ENCODE peak calls at places on chromosomes 7 and 10, in six cellular contexts. One of them, this sample, is unnamed.

GRCh38 chr7:54964136-54964535 is 54.7 kb upstream of the EGFR start:
- DNase-seq in spleen: no peak
- DNase-seq in GM12891: no peak
- DNase-seq in adrenal gland: no peak
- DNase-seq in ovary: no peak
- DNase-seq in upper lobe of left lung: no peak
- DNase-seq in this sample: no peak

GRCh38 chr7:151719031-151719894 is 157.7 kb downstream of the PRKAG2 start:
- DNase-seq in spleen: no peak
- DNase-seq in GM12891: no peak
- DNase-seq in adrenal gland: no peak
- DNase-seq in ovary: no peak
- DNase-seq in upper lobe of left lung: peak
- DNase-seq in this sample: no peak

GRCh38 chr10:131959841-131960240 is 21.9 kb downstream of the BNIP3 start:
- DNase-seq in spleen: peak
- DNase-seq in GM12891: no peak
- DNase-seq in adrenal gland: no peak
- DNase-seq in ovary: no peak
- DNase-seq in upper lobe of left lung: no peak
- DNase-seq in this sample: no peak

GRCh38 chr10:58513189-58514101 is 773 bp downstream of the BICC1 start:
- DNase-seq in spleen: peak
- DNase-seq in GM12891: no peak
- DNase-seq in adrenal gland: peak
- DNase-seq in ovary: peak
- DNase-seq in upper lobe of left lung: peak
- DNase-seq in this sample: peak

GRCh38 chr10:71899665-71900412 is 48.8 kb upstream of the PSAP start:
- DNase-seq in spleen: no peak
- DNase-seq in GM12891: no peak
- DNase-seq in adrenal gland: no peak
- DNase-seq in ovary: no peak
- DNase-seq in upper lobe of left lung: no peak
- DNase-seq in this sample: no peak

GRCh38 chr7:1569833-1570632 is at the start of gene PSMG3:
- DNase-seq in spleen: peak
- DNase-seq in GM12891: peak
- DNase-seq in adrenal gland: peak
- DNase-seq in ovary: peak
- DNase-seq in upper lobe of left lung: peak
- DNase-seq in this sample: peak

GRCh38 chr10:124532106-124532641 is 70.6 kb downstream of the LHPP start:
- DNase-seq in spleen: no peak
- DNase-seq in GM12891: no peak
- DNase-seq in adrenal gland: peak
- DNase-seq in ovary: no peak
- DNase-seq in upper lobe of left lung: no peak
- DNase-seq in this sample: no peak

GRCh38 chr10:33334170-33334838 is at the start of gene NRP1:
- DNase-seq in spleen: peak
- DNase-seq in GM12891: peak
- DNase-seq in adrenal gland: peak
- DNase-seq in ovary: peak
- DNase-seq in upper lobe of left lung: peak
- DNase-seq in this sample: peak

GRCh38 chr7:82677493-82677892 is 233.9 kb upstream of the CACNA2D1 start:
- DNase-seq in spleen: no peak
- DNase-seq in GM12891: no peak
- DNase-seq in adrenal gland: no peak
- DNase-seq in ovary: no peak
- DNase-seq in upper lobe of left lung: no peak
- DNase-seq in this sample: no peak

GRCh38 chr7:87312215-87312865 is 33.1 kb upstream of the CROT start:
- DNase-seq in spleen: no peak
- DNase-seq in GM12891: peak
- DNase-seq in adrenal gland: peak
- DNase-seq in ovary: peak
- DNase-seq in upper lobe of left lung: no peak
- DNase-seq in this sample: peak

GRCh38 chr7:157515342-157516041 is 178.7 kb downstream of the DNAJB6 start:
- DNase-seq in spleen: peak
- DNase-seq in GM12891: no peak
- DNase-seq in adrenal gland: no peak
- DNase-seq in ovary: no peak
- DNase-seq in upper lobe of left lung: peak
- DNase-seq in this sample: no peak

GRCh38 chr7:101739757-101740398 is 77.5 kb upstream of the CUX1 start:
- DNase-seq in spleen: no peak
- DNase-seq in GM12891: no peak
- DNase-seq in adrenal gland: no peak
- DNase-seq in ovary: no peak
- DNase-seq in upper lobe of left lung: no peak
- DNase-seq in this sample: no peak

GRCh38 chr10:14705548-14706234 is 69.0 kb downstream of the FAM107B start:
- DNase-seq in spleen: no peak
- DNase-seq in GM12891: no peak
- DNase-seq in adrenal gland: no peak
- DNase-seq in ovary: no peak
- DNase-seq in upper lobe of left lung: no peak
- DNase-seq in this sample: no peak

GRCh38 chr7:17626215-17626614 is 314.1 kb downstream of the SNX13 start:
- DNase-seq in spleen: no peak
- DNase-seq in GM12891: no peak
- DNase-seq in adrenal gland: no peak
- DNase-seq in ovary: no peak
- DNase-seq in upper lobe of left lung: no peak
- DNase-seq in this sample: no peak

GRCh38 chr10:62157601-62158000 is 111.0 kb downstream of the RTKN2 start:
- DNase-seq in spleen: no peak
- DNase-seq in GM12891: no peak
- DNase-seq in adrenal gland: no peak
- DNase-seq in ovary: no peak
- DNase-seq in upper lobe of left lung: no peak
- DNase-seq in this sample: no peak

GRCh38 chr10:95814011-95814727 is 58.2 kb downstream of the ENTPD1 start:
- DNase-seq in spleen: no peak
- DNase-seq in GM12891: no peak
- DNase-seq in adrenal gland: peak
- DNase-seq in ovary: no peak
- DNase-seq in upper lobe of left lung: no peak
- DNase-seq in this sample: no peak

GRCh38 chr7:2864999-2865670 is 21.0 kb upstream of the GNA12 start:
- DNase-seq in spleen: peak
- DNase-seq in GM12891: peak
- DNase-seq in adrenal gland: peak
- DNase-seq in ovary: peak
- DNase-seq in upper lobe of left lung: no peak
- DNase-seq in this sample: peak

DNA sequence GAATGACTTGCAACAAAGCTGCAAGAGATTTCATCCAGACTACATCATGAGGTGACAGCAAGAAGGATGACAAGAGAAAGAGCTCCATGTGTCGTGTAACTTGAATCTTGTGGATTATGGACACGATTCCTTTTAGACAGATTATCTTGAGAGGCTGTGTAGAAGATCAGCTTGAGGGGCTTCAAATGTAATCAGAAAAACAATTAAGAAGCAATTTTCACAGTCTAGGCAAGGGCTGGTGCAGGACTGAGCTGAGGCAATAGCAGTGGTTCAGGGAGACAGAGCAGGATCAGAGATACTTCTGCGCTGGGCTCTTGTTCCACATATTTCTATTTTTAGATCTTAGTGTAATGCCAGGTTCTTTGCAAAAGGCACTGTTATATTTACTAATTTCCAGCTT is 253.0 kb upstream of the COBL start:
- DNase-seq in spleen: no peak
- DNase-seq in GM12891: no peak
- DNase-seq in adrenal gland: no peak
- DNase-seq in ovary: no peak
- DNase-seq in upper lobe of left lung: no peak
- DNase-seq in this sample: no peak
- TF ChIP-seq POLR2A in spleen: no peak
- TF ChIP-seq POLR2A in GM12891: no peak
- TF ChIP-seq POLR2A in adrenal gland: no peak
- TF ChIP-seq POLR2A in ovary: no peak
- TF ChIP-seq POLR2A in upper lobe of left lung: no peak
- TF ChIP-seq POLR2A in this sample: no peak

GRCh38 chr10:97685395-97685958 is 1.6 kb downstream of the AVPI1 start:
- DNase-seq in spleen: no peak
- DNase-seq in GM12891: no peak
- DNase-seq in adrenal gland: peak
- DNase-seq in ovary: no peak
- DNase-seq in upper lobe of left lung: no peak
- DNase-seq in this sample: no peak
- TF ChIP-seq POLR2A in spleen: no peak
- TF ChIP-seq POLR2A in GM12891: no peak
- TF ChIP-seq POLR2A in adrenal gland: peak
- TF ChIP-seq POLR2A in ovary: no peak
- TF ChIP-seq POLR2A in upper lobe of left lung: no peak
- TF ChIP-seq POLR2A in this sample: peak

GRCh38 chr7:26291699-26292538 is at the start of gene SNX10:
- DNase-seq in spleen: peak
- DNase-seq in GM12891: peak
- DNase-seq in adrenal gland: peak
- DNase-seq in ovary: no peak
- DNase-seq in upper lobe of left lung: peak
- DNase-seq in this sample: peak
- TF ChIP-seq POLR2A in spleen: no peak
- TF ChIP-seq POLR2A in GM12891: no peak
- TF ChIP-seq POLR2A in adrenal gland: no peak
- TF ChIP-seq POLR2A in ovary: no peak
- TF ChIP-seq POLR2A in upper lobe of left lung: no peak
- TF ChIP-seq POLR2A in this sample: no peak

GRCh38 chr10:63416376-63416775 is 49.4 kb downstream of the JMJD1C start:
- DNase-seq in spleen: no peak
- DNase-seq in GM12891: no peak
- DNase-seq in adrenal gland: no peak
- DNase-seq in ovary: no peak
- DNase-seq in upper lobe of left lung: no peak
- DNase-seq in this sample: no peak

GRCh38 chr10:63412304-63412703 is 53.5 kb downstream of the JMJD1C start:
- DNase-seq in spleen: no peak
- DNase-seq in GM12891: no peak
- DNase-seq in adrenal gland: no peak
- DNase-seq in ovary: no peak
- DNase-seq in upper lobe of left lung: no peak
- DNase-seq in this sample: no peak

GRCh38 chr10:63414481-63415260 is 51.1 kb downstream of the JMJD1C start:
- DNase-seq in spleen: no peak
- DNase-seq in GM12891: no peak
- DNase-seq in adrenal gland: no peak
- DNase-seq in ovary: no peak
- DNase-seq in upper lobe of left lung: no peak
- DNase-seq in this sample: no peak

GRCh38 chr10:63413429-63413828 is 52.3 kb downstream of the JMJD1C start:
- DNase-seq in spleen: no peak
- DNase-seq in GM12891: no peak
- DNase-seq in adrenal gland: no peak
- DNase-seq in ovary: no peak
- DNase-seq in upper lobe of left lung: no peak
- DNase-seq in this sample: no peak

GRCh38 chr10:63415635-63416244 is 50.0 kb downstream of the JMJD1C start:
- DNase-seq in spleen: no peak
- DNase-seq in GM12891: no peak
- DNase-seq in adrenal gland: no peak
- DNase-seq in ovary: no peak
- DNase-seq in upper lobe of left lung: no peak
- DNase-seq in this sample: no peak
- TF ChIP-seq POLR2A in spleen: no peak
- TF ChIP-seq POLR2A in GM12891: no peak
- TF ChIP-seq POLR2A in adrenal gland: no peak
- TF ChIP-seq POLR2A in ovary: no peak
- TF ChIP-seq POLR2A in upper lobe of left lung: no peak
- TF ChIP-seq POLR2A in this sample: no peak

This sample was measured in prostate gland.